ENCODE peak calls at places on chromosomes 2 and 18, in four cellular contexts. P, N, C and I are unnamed samples.

GRCh38 chr18:76265375-76266225 is 229.4 kb downstream of the ZNF516 start:
- ATAC-seq in P (no peak), N (no peak), C (no peak), I (no peak)

GRCh38 chr2:120497261-120497977 is 151.5 kb downstream of the INHBB start:
- ATAC-seq in P (no peak), N (no peak), C (no peak), I (no peak)

GRCh38 chr18:40608220-40608619 is 1346.8 kb upstream of the PIK3C3 start:
- ATAC-seq in P (no peak), N (no peak), C (no peak), I (no peak)

GRCh38 chr2:71812736-71813135 is 334.9 kb downstream of the CYP26B1 start:
- ATAC-seq in P (no peak), N (no peak), C (no peak), I (no peak)

GRCh38 chr2:222445226-222445625 is 20.9 kb downstream of the SGPP2 start:
- ATAC-seq in P (no peak), N (no peak), C (no peak), I (no peak)

GRCh38 chr18:73232933-73233332 is 365.1 kb upstream of the NETO1 start:
- ATAC-seq in P (no peak), N (no peak), C (no peak), I (no peak)

GRCh38 chr2:111042772-111043771 is 77.6 kb upstream of the BCL2L11 start:
- ATAC-seq in P (peak), N (no peak), C (no peak), I (no peak)

GRCh38 chr2:161423351-161424178 is 7.5 kb downstream of the TBR1 start:
- ATAC-seq in P (peak), N (no peak), C (peak), I (peak)

GRCh38 chr2:106107509-106108131 is 86.5 kb downstream of the UXS1 start:
- ATAC-seq in P (peak), N (no peak), C (no peak), I (no peak)

GRCh38 chr2:112138143-112139032 is at the start of gene FBLN7:
- ATAC-seq in P (no peak), N (no peak), C (peak), I (peak)

GRCh38 chr18:75261430-75262223 is 51.0 kb downstream of the TSHZ1 start:
- ATAC-seq in P (peak), N (no peak), C (peak), I (no peak)

GRCh38 chr2:207122914-207123744 is 42.6 kb downstream of the KLF7 start:
- ATAC-seq in P (peak), N (no peak), C (peak), I (no peak)

GRCh38 chr2:17894005-17894404 is 15.5 kb downstream of the KCNS3 start:
- ATAC-seq in P (no peak), N (no peak), C (no peak), I (no peak)

GRCh38 chr2:41912337-41912736 is 135.5 kb upstream of the PKDCC start:
- ATAC-seq in P (no peak), N (peak), C (no peak), I (no peak)

GRCh38 chr2:235596272-235596671 is 102.4 kb downstream of the AGAP1 start:
- ATAC-seq in P (no peak), N (no peak), C (no peak), I (no peak)

GRCh38 chr2:150601280-150602038 is 114.0 kb upstream of the RND3 start:
- ATAC-seq in P (no peak), N (no peak), C (no peak), I (no peak)

GRCh38 chr2:176687350-176687749 is 418.1 kb downstream of the MTX2 start:
- ATAC-seq in P (no peak), N (no peak), C (no peak), I (no peak)

GRCh38 chr2:182360012-182360662 is 66.7 kb downstream of the PDE1A start:
- ATAC-seq in P (no peak), N (peak), C (no peak), I (no peak)

GRCh38 chr2:220665108-220665471 is 907.0 kb downstream of the EPHA4 start:
- ATAC-seq in P (no peak), N (no peak), C (no peak), I (no peak)

GRCh38 chr2:128594953-128595677 is 276.4 kb upstream of the HS6ST1 start:
- ATAC-seq in P (no peak), N (no peak), C (no peak), I (no peak)

GRCh38 chr2:143433158-143433557 is 303.9 kb downstream of the ARHGAP15 start:
- ATAC-seq in P (no peak), N (no peak), C (no peak), I (no peak)

GRCh38 chr18:49048361-49048760 is 97.6 kb upstream of the SMAD7 start:
- ATAC-seq in P (no peak), N (no peak), C (no peak), I (no peak)

GRCh38 chr2:72993147-72993546 is 75.8 kb downstream of the EMX1 start:
- ATAC-seq in P (peak), N (no peak), C (peak), I (no peak)

GRCh38 chr2:73718851-73719621 is 18.1 kb downstream of the TPRKB start:
- ATAC-seq in P (no peak), N (no peak), C (no peak), I (no peak)

GRCh38 chr2:104852161-104852689 is 1.7 kb upstream of the POU3F3 start:
- ATAC-seq in P (no peak), N (no peak), C (no peak), I (no peak)

GRCh38 chr2:173874899-173875247 is 90.3 kb downstream of the SP3 start:
- ATAC-seq in P (peak), N (no peak), C (no peak), I (peak)

GRCh38 chr2:102114290-102114721 is 28.2 kb upstream of the IL1R1 start:
- ATAC-seq in P (peak), N (no peak), C (peak), I (no peak)

GRCh38 chr18:22831441-22831904 is 101.7 kb upstream of the RBBP8 start:
- ATAC-seq in P (peak), N (no peak), C (no peak), I (peak)

GRCh38 chr2:213221962-213222361 is 62.3 kb upstream of the SPAG16 start:
- ATAC-seq in P (no peak), N (no peak), C (no peak), I (no peak)

GRCh38 chr2:218230882-218231281 is 13.9 kb downstream of the ARPC2 start:
- ATAC-seq in P (peak), N (no peak), C (peak), I (peak)

GRCh38 chr2:25341031-25341727 is 546 bp downstream of the DNMT3A start:
- ATAC-seq in P (peak), N (no peak), C (peak), I (no peak)